ENCODE peak calls at places on chromosomes 13 and 19, in nine cellular contexts. D, L, A, S, E, W, K, B and F are unnamed samples.
A peak's percentile ranks its signal among the peaks of the same experiment; 100 is the strongest.

GRCh38 chr13:86563308-86563707 is 764.1 kb upstream of the SLITRK6 start:
- DNase-seq in K (no peak), D (no peak), L (no peak), E (no peak), S (no peak), W (no peak), B (no peak), A (no peak), F (no peak)

GRCh38 chr19:48964205-48965032 is 690 bp upstream of the FTL start:
- DNase-seq in E (no peak), A (no peak), B (no peak), W (no peak), K (no peak), S (no peak), L (no peak), D (no peak), F (peak; percentile 90)

GRCh38 chr19:17510220-17510993 is 1.0 kb upstream of the PGLS start:
- DNase-seq in W (no peak), K (no peak), D (no peak), L (no peak), E (peak; percentile 76), A (no peak), B (no peak), S (peak; percentile 23), F (no peak)

GRCh38 chr13:20404488-20405222 is 121.0 kb downstream of the CRYL1 start:
- DNase-seq in E (no peak), D (no peak), S (no peak), W (peak; percentile 31), B (no peak), L (no peak), A (no peak), K (no peak), F (no peak)

GRCh38 chr13:73610799-73611592 is 523.2 kb downstream of the KLF12 start:
- DNase-seq in D (no peak), E (no peak), A (no peak), L (no peak), W (no peak), S (no peak), B (no peak), K (no peak), F (no peak)

GRCh38 chr13:113917523-113918371 is 53.9 kb upstream of the GAS6 start:
- DNase-seq in E (peak; percentile 48), L (no peak), D (no peak), W (peak; percentile 48), B (no peak), K (no peak), S (no peak), A (no peak), F (no peak)

GRCh38 chr13:21443171-21443570 is 15.9 kb downstream of the ZDHHC20 start:
- DNase-seq in S (no peak), D (no peak), W (no peak), A (no peak), K (no peak), L (no peak), E (no peak), B (no peak), F (no peak)

GRCh38 chr19:53333071-53333465 is 481 bp upstream of the ZNF845 start:
- DNase-seq in S (peak; percentile 63), D (peak; percentile 70), K (peak; percentile 15), W (peak; percentile 81), A (no peak), E (peak; percentile 85), B (peak; percentile 57), L (no peak), F (peak; percentile 56)

GRCh38 chr19:6078068-6078467 is 32.2 kb downstream of the RFX2 start:
- DNase-seq in S (no peak), W (peak; percentile 31), A (no peak), E (no peak), K (no peak), D (no peak), B (no peak), L (no peak), F (no peak)

GRCh38 chr13:36212789-36213188 is 1.6 kb downstream of the SOHLH2 start:
- DNase-seq in S (no peak), D (no peak), A (no peak), W (no peak), B (no peak), E (no peak), K (no peak), L (peak; percentile 10), F (no peak)

GRCh38 chr19:1411255-1412191 is 4.1 kb downstream of the DAZAP1 start:
- DNase-seq in K (peak; percentile 24), A (no peak), L (no peak), W (no peak), S (peak; percentile 34), E (no peak), B (peak; percentile 71), D (no peak), F (no peak)

GRCh38 chr13:52001120-52001731 is 10.0 kb downstream of the ATP7B start:
- DNase-seq in K (no peak), E (no peak), L (peak; percentile 44), W (no peak), A (no peak), D (no peak), B (no peak), S (no peak), F (no peak)

GRCh38 chr19:42480335-42481095 is 37.8 kb upstream of the CXCL17 start:
- DNase-seq in B (no peak), K (no peak), E (no peak), S (no peak), L (no peak), A (no peak), D (no peak), W (no peak), F (peak; percentile 46)

GRCh38 chr19:32674153-32674958 is 624 bp downstream of the ANKRD27 start:
- DNase-seq in S (peak; percentile 53), W (no peak), L (no peak), A (peak; percentile 14), D (no peak), B (no peak), E (peak; percentile 81), K (no peak), F (no peak)

GRCh38 chr19:13016628-13017305 is 21.5 kb downstream of the NFIX start:
- DNase-seq in L (peak; percentile 66), E (no peak), S (no peak), A (no peak), K (no peak), W (no peak), B (no peak), D (no peak), F (no peak)

GRCh38 chr19:13020002-13020414 is 24.7 kb downstream of the NFIX start:
- DNase-seq in L (no peak), D (no peak), A (no peak), E (no peak), K (no peak), W (no peak), B (no peak), S (no peak), F (no peak)

GRCh38 chr19:13017306-13018036 is 22.2 kb downstream of the NFIX start:
- DNase-seq in L (no peak), W (no peak), A (no peak), E (no peak), K (no peak), S (no peak), D (no peak), B (no peak), F (no peak)

GRCh38 chr19:13019330-13019729 is 24.1 kb downstream of the NFIX start:
- DNase-seq in K (no peak), E (no peak), D (no peak), B (no peak), W (no peak), S (no peak), L (no peak), A (no peak), F (no peak)

GRCh38 chr19:13018037-13018914 is 23.0 kb downstream of the NFIX start:
- DNase-seq in B (no peak), E (no peak), K (no peak), L (peak; percentile 54), D (peak; percentile 85), S (no peak), A (no peak), W (no peak), F (no peak)
- H3K4me1 ChIP-seq in B (peaks cover 21% of the 10 kb centered on the region), E (peaks cover 39% of the 10 kb centered on the region), K (peaks cover 59% of the 10 kb centered on the region), L (peaks cover 53% of the 10 kb centered on the region), D (peaks cover 68% of the 10 kb centered on the region), S (peaks cover 3% of the 10 kb centered on the region), A (peaks cover 5% of the 10 kb centered on the region), W (peaks cover 9% of the 10 kb centered on the region), F (peaks cover 6% of the 10 kb centered on the region)

DNA sequence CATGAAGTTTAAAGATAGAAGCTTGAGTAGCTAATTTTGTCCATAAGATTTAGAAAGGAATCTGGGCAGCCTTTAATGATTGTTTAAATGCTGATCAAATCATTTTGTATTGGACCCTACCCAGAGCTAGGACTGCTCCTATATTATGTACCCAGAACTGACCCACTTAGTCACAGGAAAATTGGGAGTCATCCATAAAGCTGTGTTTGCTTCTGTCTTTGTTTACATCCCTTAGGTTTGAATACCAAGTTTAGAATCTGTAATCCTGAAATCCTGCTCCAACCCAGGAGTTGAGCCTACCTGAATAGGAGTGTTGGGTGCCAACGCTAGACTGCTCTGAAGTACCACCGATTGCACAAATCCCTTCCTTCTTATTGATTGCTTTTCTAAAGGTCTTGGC is 23.8 kb downstream of the LCP1 start:
- DNase-seq in E (no peak), A (no peak), W (no peak), B (no peak), K (no peak), L (no peak), D (no peak), S (no peak), F (no peak)
- H3K36me3 ChIP-seq in E (peaks cover 81% of the 10 kb centered on the region), A (no peaks in the 10 kb centered on the region), W (no peaks in the 10 kb centered on the region), B (peaks cover 59% of the 10 kb centered on the region), K (no peaks in the 10 kb centered on the region), L (peaks cover 66% of the 10 kb centered on the region), D (peaks cover 38% of the 10 kb centered on the region), S (peaks cover 68% of the 10 kb centered on the region), F (no peaks in the 10 kb centered on the region)

GRCh38 chr13:27822258-27822872 is 30.1 kb downstream of the GSX1 start:
- DNase-seq in D (no peak), A (no peak), B (no peak), W (no peak), E (no peak), S (no peak), K (no peak), L (no peak), F (no peak)
- H3K4me3 ChIP-seq in D (no peak overlapping the region), A (no peak overlapping the region), B (no peak overlapping the region), W (no peak overlapping the region), E (no peak overlapping the region), S (no peak overlapping the region), K (no peak overlapping the region), L (no peak overlapping the region), F (no peak overlapping the region)

GRCh38 chr13:41054212-41054877 is 7.0 kb upstream of the WBP4 start:
- DNase-seq in K (no peak), D (no peak), A (no peak), L (peak; percentile 24), W (no peak), B (peak; percentile 54), S (peak; percentile 50), E (no peak), F (peak; percentile 46)

GRCh38 chr13:41052441-41052840 is 8.9 kb upstream of the WBP4 start:
- DNase-seq in E (no peak), B (no peak), A (no peak), L (no peak), K (no peak), W (no peak), D (no peak), S (no peak), F (no peak)

GRCh38 chr13:41054919-41055619 is 6.2 kb upstream of the WBP4 start:
- DNase-seq in K (no peak), L (peak; percentile 40), B (no peak), S (no peak), W (no peak), A (no peak), D (no peak), E (no peak), F (no peak)

GRCh38 chr13:41056194-41056593 is 5.1 kb upstream of the WBP4 start:
- DNase-seq in K (no peak), S (no peak), B (no peak), E (no peak), W (no peak), A (no peak), D (no peak), L (no peak), F (no peak)

GRCh38 chr13:41053384-41053826 is 7.9 kb upstream of the WBP4 start:
- DNase-seq in K (no peak), B (no peak), D (no peak), S (no peak), W (peak; percentile 71), L (no peak), E (no peak), A (no peak), F (no peak)
- H3K4me1 ChIP-seq in K (peaks cover 45% of the 10 kb centered on the region), B (peaks cover 12% of the 10 kb centered on the region), D (peaks cover 68% of the 10 kb centered on the region), S (peaks cover 47% of the 10 kb centered on the region), W (peaks cover 1% of the 10 kb centered on the region), L (peaks cover 39% of the 10 kb centered on the region), E (peaks cover 75% of the 10 kb centered on the region), A (no peaks in the 10 kb centered on the region), F (peaks cover 37% of the 10 kb centered on the region)